ENCODE peak calls at places on chromosomes 5 and 9, in eight cellular contexts. One of them, this sample, is unnamed.

GRCh38 chr5:167254150-167254549 is 1037.3 kb upstream of the WWC1 start:
- DNase-seq in mucosa of descending colon: no peak
- DNase-seq in suprapubic skin: no peak
- DNase-seq in B cell: no peak
- DNase-seq in OCI-LY7: no peak
- DNase-seq in fibroblast of lung: no peak
- DNase-seq in upper lobe of right lung: no peak
- DNase-seq in neural progenitor cell: peak
- DNase-seq in this sample: no peak

GRCh38 chr5:58458851-58459275 is 1.0 kb downstream of the PLK2 start:
- DNase-seq in neural progenitor cell: no peak
- DNase-seq in mucosa of descending colon: no peak
- DNase-seq in fibroblast of lung: peak
- DNase-seq in OCI-LY7: no peak
- DNase-seq in upper lobe of right lung: no peak
- DNase-seq in suprapubic skin: no peak
- DNase-seq in B cell: no peak
- DNase-seq in this sample: no peak

GRCh38 chr9:109507421-109507838 is 9.3 kb upstream of the PTPN3 start:
- DNase-seq in B cell: no peak
- DNase-seq in mucosa of descending colon: no peak
- DNase-seq in suprapubic skin: no peak
- DNase-seq in upper lobe of right lung: no peak
- DNase-seq in fibroblast of lung: peak
- DNase-seq in OCI-LY7: no peak
- DNase-seq in neural progenitor cell: no peak
- DNase-seq in this sample: no peak

GRCh38 chr9:21450733-21451394 is 10.6 kb downstream of the IFNA1 start:
- DNase-seq in fibroblast of lung: peak
- DNase-seq in upper lobe of right lung: no peak
- DNase-seq in B cell: no peak
- DNase-seq in suprapubic skin: no peak
- DNase-seq in mucosa of descending colon: no peak
- DNase-seq in neural progenitor cell: no peak
- DNase-seq in OCI-LY7: no peak
- DNase-seq in this sample: no peak

GRCh38 chr9:91500509-91501011 is 76.9 kb upstream of the NFIL3 start:
- DNase-seq in OCI-LY7: no peak
- DNase-seq in suprapubic skin: no peak
- DNase-seq in fibroblast of lung: peak
- DNase-seq in B cell: no peak
- DNase-seq in upper lobe of right lung: no peak
- DNase-seq in neural progenitor cell: no peak
- DNase-seq in mucosa of descending colon: no peak
- DNase-seq in this sample: no peak

GRCh38 chr9:126436545-126437269 is 110.1 kb downstream of the MVB12B start:
- DNase-seq in mucosa of descending colon: no peak
- DNase-seq in suprapubic skin: no peak
- DNase-seq in B cell: no peak
- DNase-seq in OCI-LY7: no peak
- DNase-seq in neural progenitor cell: peak
- DNase-seq in upper lobe of right lung: no peak
- DNase-seq in fibroblast of lung: peak
- DNase-seq in this sample: no peak

GRCh38 chr5:321233-321725 is at the start of gene AHRR:
- DNase-seq in suprapubic skin: peak
- DNase-seq in neural progenitor cell: peak
- DNase-seq in fibroblast of lung: peak
- DNase-seq in B cell: peak
- DNase-seq in OCI-LY7: no peak
- DNase-seq in upper lobe of right lung: peak
- DNase-seq in mucosa of descending colon: peak
- DNase-seq in this sample: no peak

GRCh38 chr5:78979899-78980298 is 5.2 kb downstream of the ARSB start:
- DNase-seq in suprapubic skin: no peak
- DNase-seq in neural progenitor cell: no peak
- DNase-seq in OCI-LY7: no peak
- DNase-seq in fibroblast of lung: no peak
- DNase-seq in upper lobe of right lung: no peak
- DNase-seq in B cell: no peak
- DNase-seq in mucosa of descending colon: no peak
- DNase-seq in this sample: no peak

GRCh38 chr5:54217826-54218503 is 92.4 kb downstream of the ARL15 start:
- DNase-seq in upper lobe of right lung: no peak
- DNase-seq in fibroblast of lung: peak
- DNase-seq in B cell: peak
- DNase-seq in OCI-LY7: peak
- DNase-seq in mucosa of descending colon: no peak
- DNase-seq in suprapubic skin: no peak
- DNase-seq in neural progenitor cell: peak
- DNase-seq in this sample: no peak

GRCh38 chr5:142830241-142831018 is 60.3 kb downstream of the ARHGAP26 start:
- DNase-seq in upper lobe of right lung: no peak
- DNase-seq in neural progenitor cell: no peak
- DNase-seq in fibroblast of lung: peak
- DNase-seq in B cell: no peak
- DNase-seq in OCI-LY7: no peak
- DNase-seq in mucosa of descending colon: no peak
- DNase-seq in suprapubic skin: no peak
- DNase-seq in this sample: no peak

GRCh38 chr9:35333551-35333950 is 156.4 kb upstream of the RUSC2 start:
- DNase-seq in upper lobe of right lung: no peak
- DNase-seq in suprapubic skin: no peak
- DNase-seq in OCI-LY7: no peak
- DNase-seq in fibroblast of lung: peak
- DNase-seq in B cell: no peak
- DNase-seq in mucosa of descending colon: no peak
- DNase-seq in neural progenitor cell: no peak
- DNase-seq in this sample: no peak

GRCh38 chr5:82348749-82349148 is 70.6 kb upstream of the RPS23 start:
- DNase-seq in upper lobe of right lung: no peak
- DNase-seq in B cell: no peak
- DNase-seq in fibroblast of lung: peak
- DNase-seq in suprapubic skin: no peak
- DNase-seq in neural progenitor cell: no peak
- DNase-seq in OCI-LY7: no peak
- DNase-seq in mucosa of descending colon: no peak
- DNase-seq in this sample: no peak

GRCh38 chr5:124888050-124888506 is 141.6 kb upstream of the ZNF608 start:
- DNase-seq in B cell: no peak
- DNase-seq in suprapubic skin: no peak
- DNase-seq in fibroblast of lung: no peak
- DNase-seq in OCI-LY7: peak
- DNase-seq in upper lobe of right lung: no peak
- DNase-seq in mucosa of descending colon: no peak
- DNase-seq in neural progenitor cell: peak
- DNase-seq in this sample: no peak

GRCh38 chr9:133163559-133164208 is at the start of gene GBGT1:
- DNase-seq in mucosa of descending colon: peak
- DNase-seq in suprapubic skin: peak
- DNase-seq in neural progenitor cell: peak
- DNase-seq in OCI-LY7: peak
- DNase-seq in B cell: peak
- DNase-seq in fibroblast of lung: peak
- DNase-seq in upper lobe of right lung: peak
- DNase-seq in this sample: no peak

GRCh38 chr5:38725419-38725865 is 120.4 kb upstream of the OSMR start:
- DNase-seq in upper lobe of right lung: no peak
- DNase-seq in mucosa of descending colon: no peak
- DNase-seq in suprapubic skin: no peak
- DNase-seq in fibroblast of lung: no peak
- DNase-seq in B cell: no peak
- DNase-seq in OCI-LY7: no peak
- DNase-seq in neural progenitor cell: peak
- DNase-seq in this sample: no peak

GRCh38 chr5:38722918-38723317 is 122.9 kb upstream of the OSMR start:
- DNase-seq in fibroblast of lung: no peak
- DNase-seq in mucosa of descending colon: no peak
- DNase-seq in neural progenitor cell: no peak
- DNase-seq in suprapubic skin: no peak
- DNase-seq in OCI-LY7: no peak
- DNase-seq in upper lobe of right lung: no peak
- DNase-seq in B cell: no peak
- DNase-seq in this sample: no peak

GRCh38 chr5:38723423-38723822 is 122.4 kb upstream of the OSMR start:
- DNase-seq in mucosa of descending colon: no peak
- DNase-seq in suprapubic skin: no peak
- DNase-seq in upper lobe of right lung: no peak
- DNase-seq in OCI-LY7: no peak
- DNase-seq in B cell: no peak
- DNase-seq in neural progenitor cell: no peak
- DNase-seq in fibroblast of lung: no peak
- DNase-seq in this sample: no peak

GRCh38 chr5:38726279-38726678 is 119.5 kb upstream of the OSMR start:
- DNase-seq in neural progenitor cell: no peak
- DNase-seq in fibroblast of lung: no peak
- DNase-seq in mucosa of descending colon: no peak
- DNase-seq in suprapubic skin: no peak
- DNase-seq in OCI-LY7: no peak
- DNase-seq in upper lobe of right lung: no peak
- DNase-seq in B cell: no peak
- DNase-seq in this sample: no peak

GRCh38 chr5:38724301-38725030 is 121.3 kb upstream of the OSMR start:
- DNase-seq in mucosa of descending colon: no peak
- DNase-seq in OCI-LY7: no peak
- DNase-seq in fibroblast of lung: peak
- DNase-seq in upper lobe of right lung: no peak
- DNase-seq in suprapubic skin: no peak
- DNase-seq in neural progenitor cell: peak
- DNase-seq in B cell: no peak
- DNase-seq in this sample: no peak
- TF ChIP-seq CTCF in mucosa of descending colon: no peak
- TF ChIP-seq CTCF in OCI-LY7: no peak
- TF ChIP-seq CTCF in fibroblast of lung: no peak
- TF ChIP-seq CTCF in upper lobe of right lung: no peak
- TF ChIP-seq CTCF in suprapubic skin: no peak
- TF ChIP-seq CTCF in neural progenitor cell: no peak
- TF ChIP-seq CTCF in B cell: no peak
- TF ChIP-seq CTCF in this sample: no peak

DNA sequence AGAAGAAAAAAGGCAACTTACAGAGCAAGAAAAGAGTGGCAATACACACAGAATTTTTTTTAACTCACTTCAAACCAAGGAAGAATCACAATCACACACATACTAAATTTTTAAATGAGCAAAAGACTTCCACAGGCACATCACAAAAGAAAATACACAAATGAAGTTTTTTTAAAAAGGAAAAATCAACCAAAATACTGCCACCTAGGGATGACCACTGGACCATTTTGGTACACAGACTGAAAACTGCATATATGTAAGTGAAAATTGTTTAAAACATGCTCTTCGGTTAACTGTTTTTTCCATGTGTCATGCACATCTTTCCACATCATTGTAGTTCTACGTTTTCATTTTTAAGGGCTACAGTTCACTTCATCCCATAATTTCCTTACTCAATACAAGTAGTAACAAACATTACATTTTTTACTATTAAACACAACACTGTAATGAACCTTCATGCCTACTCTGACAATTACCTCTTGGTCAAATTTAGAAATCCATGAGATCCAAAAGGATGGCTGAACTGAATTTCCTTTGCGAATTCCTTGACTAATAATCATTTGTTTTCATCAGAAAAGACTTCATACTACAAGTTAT is 79.0 kb downstream of the FBXW11 start:
- DNase-seq in OCI-LY7: peak
- DNase-seq in mucosa of descending colon: no peak
- DNase-seq in neural progenitor cell: no peak
- DNase-seq in fibroblast of lung: no peak
- DNase-seq in B cell: no peak
- DNase-seq in upper lobe of right lung: no peak
- DNase-seq in suprapubic skin: no peak
- DNase-seq in this sample: no peak
- TF ChIP-seq CTCF in OCI-LY7: peak
- TF ChIP-seq CTCF in mucosa of descending colon: no peak
- TF ChIP-seq CTCF in neural progenitor cell: peak
- TF ChIP-seq CTCF in fibroblast of lung: peak
- TF ChIP-seq CTCF in B cell: peak
- TF ChIP-seq CTCF in upper lobe of right lung: no peak
- TF ChIP-seq CTCF in suprapubic skin: no peak
- TF ChIP-seq CTCF in this sample: no peak

DNA sequence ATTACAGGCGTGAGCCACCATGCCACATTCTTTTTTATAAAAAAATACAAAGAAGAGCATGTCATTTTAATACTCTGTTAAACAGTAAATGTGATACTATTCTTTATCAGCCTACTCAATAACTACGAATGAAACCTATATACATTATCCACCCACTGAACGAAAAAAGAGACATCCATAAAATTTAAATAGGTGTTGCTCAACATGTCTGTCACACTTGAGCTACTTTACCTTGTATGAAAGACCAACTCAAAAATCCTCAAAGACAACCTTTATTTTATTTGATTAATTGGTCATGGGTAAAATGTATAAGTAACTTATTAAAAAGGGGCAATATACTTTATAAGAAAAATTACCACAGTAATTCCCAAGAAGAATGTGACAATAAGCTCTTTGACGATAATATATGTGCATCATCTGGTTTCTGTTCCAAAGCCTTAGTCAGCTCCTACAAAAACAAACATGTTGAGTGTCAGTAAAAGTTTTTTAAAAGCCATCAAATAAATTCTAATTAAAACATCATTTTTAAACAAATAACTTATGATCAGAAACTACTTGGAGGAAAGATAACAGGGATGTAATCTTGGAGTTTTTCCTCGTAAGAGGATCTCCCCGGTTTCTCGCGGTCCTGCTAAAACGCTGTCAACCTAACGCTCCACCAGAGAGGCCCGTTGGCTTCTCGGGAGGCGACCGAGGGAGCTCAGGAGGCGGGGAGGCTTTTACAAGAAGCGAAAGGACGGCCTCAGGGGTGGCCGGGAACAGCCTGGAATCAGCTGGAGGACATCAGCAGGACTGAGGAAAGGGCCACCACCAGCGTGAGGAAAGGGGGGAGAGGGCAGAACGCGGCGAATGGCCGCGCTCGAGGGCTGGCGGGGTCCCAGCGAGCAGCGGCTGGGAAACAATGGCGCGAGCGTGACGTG is 13.5 kb upstream of the ANKRD18B start:
- DNase-seq in B cell: peak
- DNase-seq in mucosa of descending colon: peak
- DNase-seq in upper lobe of right lung: peak
- DNase-seq in neural progenitor cell: peak
- DNase-seq in OCI-LY7: no peak
- DNase-seq in fibroblast of lung: peak
- DNase-seq in suprapubic skin: peak
- DNase-seq in this sample: no peak
- TF ChIP-seq CTCF in B cell: no peak
- TF ChIP-seq CTCF in mucosa of descending colon: no peak
- TF ChIP-seq CTCF in upper lobe of right lung: no peak
- TF ChIP-seq CTCF in neural progenitor cell: no peak
- TF ChIP-seq CTCF in OCI-LY7: no peak
- TF ChIP-seq CTCF in fibroblast of lung: no peak
- TF ChIP-seq CTCF in suprapubic skin: no peak
- TF ChIP-seq CTCF in this sample: no peak

DNA sequence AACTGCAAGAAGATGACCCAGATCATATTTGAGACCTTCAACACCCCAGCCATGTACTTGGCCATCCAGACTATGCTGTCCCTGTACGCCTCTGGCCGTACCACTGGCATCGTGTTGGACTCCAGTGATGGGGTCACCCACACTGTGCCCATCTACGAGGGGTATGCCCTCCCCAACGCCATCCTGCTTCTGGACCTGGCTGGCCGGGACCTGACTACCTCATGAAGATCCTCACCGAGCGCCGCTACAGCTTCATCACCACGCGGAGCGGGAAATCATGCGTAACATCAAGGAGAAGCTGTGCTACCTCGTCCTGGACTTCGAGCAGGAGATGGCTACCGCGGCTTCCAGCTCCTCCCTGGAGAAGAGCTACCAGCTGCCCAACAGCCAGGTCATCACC is 9.1 kb upstream of the TBCA start:
- DNase-seq in OCI-LY7: no peak
- DNase-seq in fibroblast of lung: no peak
- DNase-seq in suprapubic skin: no peak
- DNase-seq in upper lobe of right lung: no peak
- DNase-seq in mucosa of descending colon: no peak
- DNase-seq in neural progenitor cell: no peak
- DNase-seq in B cell: no peak
- DNase-seq in this sample: no peak
- TF ChIP-seq CTCF in OCI-LY7: no peak
- TF ChIP-seq CTCF in fibroblast of lung: no peak
- TF ChIP-seq CTCF in suprapubic skin: no peak
- TF ChIP-seq CTCF in upper lobe of right lung: no peak
- TF ChIP-seq CTCF in mucosa of descending colon: no peak
- TF ChIP-seq CTCF in neural progenitor cell: no peak
- TF ChIP-seq CTCF in B cell: no peak
- TF ChIP-seq CTCF in this sample: no peak

This sample was measured in vagina.